ENCODE peak calls at places on chromosomes 5 and 9, in eight cellular contexts. One of them, this sample, is unnamed.

GRCh38 chr9:123368481-123369153 is 12.6 kb downstream of the CRB2 start:
- DNase-seq in prostate gland: no peak
- DNase-seq in left lung: no peak
- DNase-seq in MCF 10A: no peak
- DNase-seq in brain microvascular endothelial cell: no peak
- DNase-seq in WTC11: no peak
- DNase-seq in RWPE2: no peak
- DNase-seq in nephron progenitor cell: no peak
- DNase-seq in this sample: no peak

GRCh38 chr9:91422832-91423711 is 560 bp downstream of the NFIL3 start:
- DNase-seq in prostate gland: peak; percentile 79
- DNase-seq in left lung: peak; percentile 68
- DNase-seq in MCF 10A: peak; percentile 83
- DNase-seq in brain microvascular endothelial cell: peak; percentile 58
- DNase-seq in WTC11: peak; percentile 48
- DNase-seq in RWPE2: no peak
- DNase-seq in nephron progenitor cell: peak; percentile 72
- DNase-seq in this sample: no peak

GRCh38 chr5:14775857-14776256 is 95.7 kb downstream of the ANKH start:
- DNase-seq in prostate gland: no peak
- DNase-seq in left lung: no peak
- DNase-seq in MCF 10A: peak; percentile 93
- DNase-seq in brain microvascular endothelial cell: peak; percentile 27
- DNase-seq in WTC11: no peak
- DNase-seq in RWPE2: peak; percentile 80
- DNase-seq in nephron progenitor cell: no peak
- DNase-seq in this sample: no peak

GRCh38 chr5:180809403-180810209 is 7.0 kb upstream of the MGAT1 start:
- DNase-seq in prostate gland: peak; percentile 87
- DNase-seq in left lung: peak; percentile 89
- DNase-seq in MCF 10A: peak; percentile 97
- DNase-seq in brain microvascular endothelial cell: peak; percentile 85
- DNase-seq in WTC11: no peak
- DNase-seq in RWPE2: peak; percentile 95
- DNase-seq in nephron progenitor cell: peak; percentile 93
- DNase-seq in this sample: peak; percentile 95

GRCh38 chr9:76379494-76379893 is 14.7 kb downstream of the RFK start:
- DNase-seq in prostate gland: no peak
- DNase-seq in left lung: no peak
- DNase-seq in MCF 10A: peak; percentile 88
- DNase-seq in brain microvascular endothelial cell: no peak
- DNase-seq in WTC11: no peak
- DNase-seq in RWPE2: peak; percentile 80
- DNase-seq in nephron progenitor cell: no peak
- DNase-seq in this sample: no peak

GRCh38 chr5:149931992-149932436 is 12.6 kb downstream of the PDE6A start:
- DNase-seq in prostate gland: no peak
- DNase-seq in left lung: no peak
- DNase-seq in MCF 10A: no peak
- DNase-seq in brain microvascular endothelial cell: no peak
- DNase-seq in WTC11: no peak
- DNase-seq in RWPE2: no peak
- DNase-seq in nephron progenitor cell: no peak
- DNase-seq in this sample: no peak

GRCh38 chr5:114360816-114361723 is 800 bp upstream of the KCNN2 start:
- DNase-seq in prostate gland: peak; percentile 52
- DNase-seq in left lung: no peak
- DNase-seq in MCF 10A: no peak
- DNase-seq in brain microvascular endothelial cell: no peak
- DNase-seq in WTC11: peak; percentile 89
- DNase-seq in RWPE2: no peak
- DNase-seq in nephron progenitor cell: peak; percentile 77
- DNase-seq in this sample: no peak

GRCh38 chr5:122415481-122416120 is 103.6 kb downstream of the SNCAIP start:
- DNase-seq in prostate gland: peak; percentile 62
- DNase-seq in left lung: peak; percentile 43
- DNase-seq in MCF 10A: peak; percentile 86
- DNase-seq in brain microvascular endothelial cell: peak; percentile 71
- DNase-seq in WTC11: peak; percentile 71
- DNase-seq in RWPE2: no peak
- DNase-seq in nephron progenitor cell: peak; percentile 57
- DNase-seq in this sample: no peak

GRCh38 chr5:68149189-68149588 is 66.4 kb upstream of the PIK3R1 start:
- DNase-seq in prostate gland: no peak
- DNase-seq in left lung: no peak
- DNase-seq in MCF 10A: no peak
- DNase-seq in brain microvascular endothelial cell: peak; percentile 66
- DNase-seq in WTC11: no peak
- DNase-seq in RWPE2: no peak
- DNase-seq in nephron progenitor cell: no peak
- DNase-seq in this sample: no peak

GRCh38 chr9:17269799-17270198 is 135.0 kb downstream of the CNTLN start:
- DNase-seq in prostate gland: no peak
- DNase-seq in left lung: no peak
- DNase-seq in MCF 10A: no peak
- DNase-seq in brain microvascular endothelial cell: no peak
- DNase-seq in WTC11: no peak
- DNase-seq in RWPE2: no peak
- DNase-seq in nephron progenitor cell: no peak
- DNase-seq in this sample: no peak

GRCh38 chr5:124401247-124402143 is 344.9 kb downstream of the ZNF608 start:
- DNase-seq in prostate gland: no peak
- DNase-seq in left lung: no peak
- DNase-seq in MCF 10A: peak; percentile 9
- DNase-seq in brain microvascular endothelial cell: no peak
- DNase-seq in WTC11: no peak
- DNase-seq in RWPE2: no peak
- DNase-seq in nephron progenitor cell: no peak
- DNase-seq in this sample: no peak

GRCh38 chr9:102587231-102587630 is 407.9 kb upstream of the CYLC2 start:
- DNase-seq in prostate gland: no peak
- DNase-seq in left lung: no peak
- DNase-seq in MCF 10A: no peak
- DNase-seq in brain microvascular endothelial cell: no peak
- DNase-seq in WTC11: no peak
- DNase-seq in RWPE2: no peak
- DNase-seq in nephron progenitor cell: no peak
- DNase-seq in this sample: no peak

GRCh38 chr5:17228833-17229291 is 11.4 kb downstream of the BASP1 start:
- DNase-seq in prostate gland: peak; percentile 53
- DNase-seq in left lung: no peak
- DNase-seq in MCF 10A: peak; percentile 62
- DNase-seq in brain microvascular endothelial cell: no peak
- DNase-seq in WTC11: no peak
- DNase-seq in RWPE2: peak; percentile 77
- DNase-seq in nephron progenitor cell: no peak
- DNase-seq in this sample: no peak

GRCh38 chr5:1553642-1554409 is 30.1 kb upstream of the LPCAT1 start:
- DNase-seq in prostate gland: peak; percentile 1
- DNase-seq in left lung: no peak
- DNase-seq in MCF 10A: no peak
- DNase-seq in brain microvascular endothelial cell: no peak
- DNase-seq in WTC11: no peak
- DNase-seq in RWPE2: peak; percentile 72
- DNase-seq in nephron progenitor cell: no peak
- DNase-seq in this sample: no peak

GRCh38 chr5:167582263-167582662 is 709.2 kb upstream of the WWC1 start:
- DNase-seq in prostate gland: no peak
- DNase-seq in left lung: no peak
- DNase-seq in MCF 10A: peak; percentile 52
- DNase-seq in brain microvascular endothelial cell: no peak
- DNase-seq in WTC11: no peak
- DNase-seq in RWPE2: no peak
- DNase-seq in nephron progenitor cell: no peak
- DNase-seq in this sample: no peak
- TF ChIP-seq CTCF in prostate gland: no peak
- TF ChIP-seq CTCF in left lung: no peak
- TF ChIP-seq CTCF in MCF 10A: peak; percentile 68
- TF ChIP-seq CTCF in brain microvascular endothelial cell: no peak
- TF ChIP-seq CTCF in WTC11: no peak
- TF ChIP-seq CTCF in RWPE2: peak; percentile 87
- TF ChIP-seq CTCF in nephron progenitor cell: no peak
- TF ChIP-seq CTCF in this sample: peak; percentile 81

DNA sequence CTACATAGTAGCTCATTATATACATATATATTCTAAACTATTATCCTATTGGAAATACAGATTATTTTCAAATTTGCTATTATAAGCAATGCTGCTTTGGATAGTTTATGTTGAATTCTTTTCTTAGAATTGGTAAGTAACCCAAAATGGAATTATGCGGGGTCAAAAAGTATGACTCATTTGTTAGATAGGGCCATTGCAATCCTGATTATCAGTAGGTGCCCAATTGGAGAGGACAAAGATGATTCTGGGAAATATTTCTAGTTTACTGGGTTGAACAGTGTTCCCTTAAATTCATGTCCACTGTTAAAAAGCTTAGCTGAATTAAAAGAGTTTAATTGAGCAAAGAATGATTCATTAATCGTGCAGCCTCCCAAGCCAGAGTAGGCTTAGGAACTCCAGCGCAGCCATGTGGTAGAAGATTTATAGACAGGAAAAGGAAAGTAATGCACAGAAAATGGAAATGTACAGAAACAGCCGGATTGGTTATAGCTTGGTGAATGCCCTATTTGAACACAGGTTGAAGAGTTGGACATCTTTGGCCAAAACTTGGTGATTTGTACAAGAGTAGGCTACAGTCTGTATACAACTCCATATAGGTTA is 81.8 kb downstream of the GDNF start:
- DNase-seq in prostate gland: no peak
- DNase-seq in left lung: no peak
- DNase-seq in MCF 10A: peak; percentile 7
- DNase-seq in brain microvascular endothelial cell: no peak
- DNase-seq in WTC11: no peak
- DNase-seq in RWPE2: no peak
- DNase-seq in nephron progenitor cell: no peak
- DNase-seq in this sample: no peak
- TF ChIP-seq CTCF in prostate gland: no peak
- TF ChIP-seq CTCF in left lung: no peak
- TF ChIP-seq CTCF in MCF 10A: no peak
- TF ChIP-seq CTCF in brain microvascular endothelial cell: peak; percentile 50
- TF ChIP-seq CTCF in WTC11: no peak
- TF ChIP-seq CTCF in RWPE2: peak; percentile 34
- TF ChIP-seq CTCF in nephron progenitor cell: no peak
- TF ChIP-seq CTCF in this sample: peak; percentile 43

GRCh38 chr9:105841562-105841961 is 147.2 kb downstream of the TMEM38B start:
- DNase-seq in prostate gland: no peak
- DNase-seq in left lung: no peak
- DNase-seq in MCF 10A: no peak
- DNase-seq in brain microvascular endothelial cell: no peak
- DNase-seq in WTC11: no peak
- DNase-seq in RWPE2: no peak
- DNase-seq in nephron progenitor cell: no peak
- DNase-seq in this sample: no peak

GRCh38 chr9:105846825-105847224 is 152.5 kb downstream of the TMEM38B start:
- DNase-seq in prostate gland: no peak
- DNase-seq in left lung: no peak
- DNase-seq in MCF 10A: no peak
- DNase-seq in brain microvascular endothelial cell: no peak
- DNase-seq in WTC11: no peak
- DNase-seq in RWPE2: no peak
- DNase-seq in nephron progenitor cell: no peak
- DNase-seq in this sample: no peak

GRCh38 chr9:105837261-105837660 is 142.9 kb downstream of the TMEM38B start:
- DNase-seq in prostate gland: no peak
- DNase-seq in left lung: no peak
- DNase-seq in MCF 10A: no peak
- DNase-seq in brain microvascular endothelial cell: no peak
- DNase-seq in WTC11: no peak
- DNase-seq in RWPE2: no peak
- DNase-seq in nephron progenitor cell: no peak
- DNase-seq in this sample: no peak

DNA sequence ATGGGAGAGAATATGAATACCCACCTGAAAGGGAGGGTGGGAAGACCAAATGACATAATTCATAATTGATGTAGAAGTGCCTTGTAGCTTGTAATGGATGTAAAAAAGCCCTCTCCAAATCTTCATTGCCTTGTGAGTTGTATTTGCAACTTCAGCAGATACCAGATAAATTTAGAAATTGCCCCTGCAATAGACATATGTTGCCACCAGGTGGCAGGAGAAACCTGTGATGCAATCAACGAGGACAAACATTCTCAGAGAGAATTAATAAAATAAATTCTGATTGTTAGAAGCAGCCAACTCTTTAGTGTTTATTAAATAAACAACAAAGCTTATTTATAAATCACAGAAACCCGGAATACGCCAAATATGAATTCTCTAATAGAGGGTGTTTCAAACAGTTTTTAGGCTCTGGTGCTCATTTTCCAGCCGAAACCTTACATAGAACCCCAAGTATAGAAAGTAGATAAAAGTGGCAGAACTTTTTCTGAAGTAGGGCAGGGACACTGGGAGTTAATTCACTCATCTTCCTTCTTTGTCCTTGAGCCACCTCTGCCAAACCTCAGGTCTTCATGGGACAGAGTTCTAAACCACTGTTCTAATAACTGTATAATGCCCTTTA is 147.8 kb downstream of the TMEM38B start:
- DNase-seq in prostate gland: no peak
- DNase-seq in left lung: no peak
- DNase-seq in MCF 10A: peak; percentile 46
- DNase-seq in brain microvascular endothelial cell: peak; percentile 56
- DNase-seq in WTC11: peak; percentile 34
- DNase-seq in RWPE2: no peak
- DNase-seq in nephron progenitor cell: peak; percentile 51
- DNase-seq in this sample: no peak
- TF ChIP-seq CTCF in prostate gland: peak; percentile 61
- TF ChIP-seq CTCF in left lung: peak; percentile 58
- TF ChIP-seq CTCF in MCF 10A: peak; percentile 93
- TF ChIP-seq CTCF in brain microvascular endothelial cell: peak; percentile 81
- TF ChIP-seq CTCF in WTC11: peak; percentile 80
- TF ChIP-seq CTCF in RWPE2: peak; percentile 89
- TF ChIP-seq CTCF in nephron progenitor cell: peak; percentile 95
- TF ChIP-seq CTCF in this sample: peak; percentile 96

GRCh38 chr5:178198706-178199105 is 5.6 kb upstream of the HNRNPAB start:
- DNase-seq in prostate gland: no peak
- DNase-seq in left lung: no peak
- DNase-seq in MCF 10A: no peak
- DNase-seq in brain microvascular endothelial cell: no peak
- DNase-seq in WTC11: peak; percentile 6
- DNase-seq in RWPE2: no peak
- DNase-seq in nephron progenitor cell: no peak
- DNase-seq in this sample: no peak

GRCh38 chr5:178194026-178194425 is 6.9 kb upstream of the GMCL2 start:
- DNase-seq in prostate gland: no peak
- DNase-seq in left lung: no peak
- DNase-seq in MCF 10A: no peak
- DNase-seq in brain microvascular endothelial cell: no peak
- DNase-seq in WTC11: no peak
- DNase-seq in RWPE2: peak; percentile 65
- DNase-seq in nephron progenitor cell: no peak
- DNase-seq in this sample: no peak

GRCh38 chr5:178196413-178196812 is 7.9 kb upstream of the HNRNPAB start:
- DNase-seq in prostate gland: no peak
- DNase-seq in left lung: no peak
- DNase-seq in MCF 10A: no peak
- DNase-seq in brain microvascular endothelial cell: no peak
- DNase-seq in WTC11: no peak
- DNase-seq in RWPE2: no peak
- DNase-seq in nephron progenitor cell: no peak
- DNase-seq in this sample: no peak

GRCh38 chr5:178199581-178200434 is 4.5 kb upstream of the HNRNPAB start:
- DNase-seq in prostate gland: peak; percentile 57
- DNase-seq in left lung: no peak
- DNase-seq in MCF 10A: peak; percentile 70
- DNase-seq in brain microvascular endothelial cell: no peak
- DNase-seq in WTC11: peak; percentile 6
- DNase-seq in RWPE2: peak; percentile 61
- DNase-seq in nephron progenitor cell: no peak
- DNase-seq in this sample: no peak

GRCh38 chr5:178196986-178197385 is 7.3 kb upstream of the HNRNPAB start:
- DNase-seq in prostate gland: no peak
- DNase-seq in left lung: no peak
- DNase-seq in MCF 10A: no peak
- DNase-seq in brain microvascular endothelial cell: no peak
- DNase-seq in WTC11: peak; percentile 60
- DNase-seq in RWPE2: no peak
- DNase-seq in nephron progenitor cell: no peak
- DNase-seq in this sample: no peak
- TF ChIP-seq CTCF in prostate gland: no peak
- TF ChIP-seq CTCF in left lung: peak; percentile 29
- TF ChIP-seq CTCF in MCF 10A: peak; percentile 52
- TF ChIP-seq CTCF in brain microvascular endothelial cell: peak; percentile 58
- TF ChIP-seq CTCF in WTC11: peak; percentile 44
- TF ChIP-seq CTCF in RWPE2: peak; percentile 35
- TF ChIP-seq CTCF in nephron progenitor cell: peak; percentile 24
- TF ChIP-seq CTCF in this sample: peak; percentile 57

This sample was measured in chondrocyte.